ENCODE peak calls at places on chromosomes 12 and 14, in nine cellular contexts. One of them, this sample, is unnamed.

GRCh38 chr12:48993787-48994186 is 5.4 kb downstream of the DDN start:
- DNase-seq in OCI-LY7: no peak
- DNase-seq in cardiac fibroblast: no peak
- DNase-seq in coronary artery: no peak
- DNase-seq in dorsolateral prefrontal cortex: no peak
- DNase-seq in neural progenitor cell: no peak
- DNase-seq in ovary: no peak
- DNase-seq in fibroblast of pulmonary artery: no peak
- DNase-seq in IMR-90: no peak
- DNase-seq in this sample: no peak

GRCh38 chr12:94761559-94761958 is 111.2 kb upstream of the TMCC3 start:
- DNase-seq in cardiac fibroblast: peak; percentile 86
- DNase-seq in ovary: no peak
- DNase-seq in IMR-90: peak; percentile 88
- DNase-seq in fibroblast of pulmonary artery: peak; percentile 94
- DNase-seq in OCI-LY7: no peak
- DNase-seq in dorsolateral prefrontal cortex: no peak
- DNase-seq in neural progenitor cell: no peak
- DNase-seq in coronary artery: no peak
- DNase-seq in this sample: peak; percentile 92

GRCh38 chr14:94027566-94028449 is 1.7 kb downstream of the OTUB2 start:
- DNase-seq in neural progenitor cell: no peak
- DNase-seq in dorsolateral prefrontal cortex: no peak
- DNase-seq in ovary: no peak
- DNase-seq in OCI-LY7: no peak
- DNase-seq in coronary artery: no peak
- DNase-seq in fibroblast of pulmonary artery: no peak
- DNase-seq in cardiac fibroblast: no peak
- DNase-seq in IMR-90: no peak
- DNase-seq in this sample: no peak

GRCh38 chr14:32692441-32692840 is 246.2 kb upstream of the NPAS3 start:
- DNase-seq in OCI-LY7: no peak
- DNase-seq in coronary artery: no peak
- DNase-seq in dorsolateral prefrontal cortex: no peak
- DNase-seq in ovary: no peak
- DNase-seq in fibroblast of pulmonary artery: no peak
- DNase-seq in IMR-90: no peak
- DNase-seq in neural progenitor cell: no peak
- DNase-seq in cardiac fibroblast: no peak
- DNase-seq in this sample: no peak

GRCh38 chr12:57173089-57173488 is 25.7 kb upstream of the LRP1-AS start:
- DNase-seq in cardiac fibroblast: no peak
- DNase-seq in OCI-LY7: peak; percentile 24
- DNase-seq in ovary: no peak
- DNase-seq in fibroblast of pulmonary artery: peak; percentile 24
- DNase-seq in IMR-90: no peak
- DNase-seq in dorsolateral prefrontal cortex: no peak
- DNase-seq in neural progenitor cell: peak; percentile 71
- DNase-seq in coronary artery: no peak
- DNase-seq in this sample: no peak

GRCh38 chr14:65195042-65195719 is 92.9 kb upstream of the MAX start:
- DNase-seq in neural progenitor cell: no peak
- DNase-seq in cardiac fibroblast: no peak
- DNase-seq in coronary artery: no peak
- DNase-seq in fibroblast of pulmonary artery: no peak
- DNase-seq in ovary: no peak
- DNase-seq in IMR-90: no peak
- DNase-seq in OCI-LY7: peak; percentile 64
- DNase-seq in dorsolateral prefrontal cortex: no peak
- DNase-seq in this sample: no peak

GRCh38 chr14:79749051-79749450 is 462.3 kb downstream of the DIO2 start:
- DNase-seq in coronary artery: no peak
- DNase-seq in OCI-LY7: no peak
- DNase-seq in neural progenitor cell: no peak
- DNase-seq in ovary: no peak
- DNase-seq in cardiac fibroblast: no peak
- DNase-seq in IMR-90: no peak
- DNase-seq in fibroblast of pulmonary artery: no peak
- DNase-seq in dorsolateral prefrontal cortex: no peak
- DNase-seq in this sample: no peak

GRCh38 chr14:41022932-41023331 is 583.7 kb upstream of the LRFN5 start:
- DNase-seq in IMR-90: peak; percentile 5
- DNase-seq in OCI-LY7: no peak
- DNase-seq in fibroblast of pulmonary artery: peak; percentile 6
- DNase-seq in dorsolateral prefrontal cortex: no peak
- DNase-seq in ovary: no peak
- DNase-seq in cardiac fibroblast: no peak
- DNase-seq in neural progenitor cell: no peak
- DNase-seq in coronary artery: no peak
- DNase-seq in this sample: peak; percentile 4

DNA sequence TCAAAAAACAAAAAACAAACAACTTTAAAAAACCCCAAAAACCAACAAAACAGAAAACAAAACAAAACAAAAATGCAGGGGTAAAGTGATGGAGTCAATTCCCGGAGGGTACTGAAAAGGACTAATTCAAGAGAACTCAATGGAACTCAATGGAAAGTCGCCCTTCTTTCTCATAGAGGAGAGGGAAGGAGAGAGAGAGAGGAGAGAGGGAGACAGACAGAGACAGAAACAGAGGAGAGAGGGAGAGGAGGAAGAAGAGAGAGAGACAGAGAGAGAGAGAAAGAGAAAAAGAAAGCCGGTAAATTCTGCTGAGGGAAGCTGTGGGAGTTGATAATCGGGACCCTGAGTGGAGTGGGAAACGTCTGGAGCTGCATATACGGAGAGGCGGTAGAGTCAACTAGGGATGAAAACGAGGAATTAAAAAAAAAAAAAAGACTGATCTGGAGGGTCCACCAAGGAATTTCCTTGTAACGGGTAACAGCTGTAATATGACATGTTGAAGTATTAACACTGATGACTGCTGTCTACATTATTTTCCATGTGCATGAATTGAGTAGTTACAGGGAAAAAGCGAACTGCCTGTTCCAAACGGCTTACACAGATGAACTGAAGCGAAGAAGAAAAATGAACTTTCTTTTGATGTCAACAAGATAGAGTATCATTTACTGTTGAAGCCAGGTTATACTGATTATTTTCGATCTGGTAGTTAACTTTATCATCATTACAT is 984 bp upstream of the ZC2HC1C start:
- DNase-seq in IMR-90: no peak
- DNase-seq in cardiac fibroblast: peak; percentile 31
- DNase-seq in dorsolateral prefrontal cortex: no peak
- DNase-seq in coronary artery: no peak
- DNase-seq in ovary: no peak
- DNase-seq in neural progenitor cell: no peak
- DNase-seq in OCI-LY7: no peak
- DNase-seq in fibroblast of pulmonary artery: no peak
- DNase-seq in this sample: no peak
- H3K4me3 ChIP-seq in IMR-90: peak overlapping the region; percentile 52
- H3K4me3 ChIP-seq in cardiac fibroblast: peak overlapping the region; percentile 53
- H3K4me3 ChIP-seq in dorsolateral prefrontal cortex: peak overlapping the region; percentile 80
- H3K4me3 ChIP-seq in coronary artery: peak overlapping the region; percentile 63
- H3K4me3 ChIP-seq in ovary: peak overlapping the region; percentile 53
- H3K4me3 ChIP-seq in neural progenitor cell: peak overlapping the region; percentile 58
- H3K4me3 ChIP-seq in OCI-LY7: peak overlapping the region; percentile 71
- H3K4me3 ChIP-seq in fibroblast of pulmonary artery: peak overlapping the region; percentile 68
- H3K4me3 ChIP-seq in this sample: peak overlapping the region; percentile 45

GRCh38 chr14:61186793-61187641 is 94.1 kb downstream of the TMEM30B start:
- DNase-seq in ovary: no peak
- DNase-seq in neural progenitor cell: peak; percentile 23
- DNase-seq in dorsolateral prefrontal cortex: no peak
- DNase-seq in coronary artery: no peak
- DNase-seq in fibroblast of pulmonary artery: no peak
- DNase-seq in OCI-LY7: no peak
- DNase-seq in cardiac fibroblast: no peak
- DNase-seq in IMR-90: no peak
- DNase-seq in this sample: no peak

GRCh38 chr14:61190341-61190740 is 90.8 kb downstream of the TMEM30B start:
- DNase-seq in dorsolateral prefrontal cortex: no peak
- DNase-seq in coronary artery: no peak
- DNase-seq in neural progenitor cell: no peak
- DNase-seq in cardiac fibroblast: no peak
- DNase-seq in ovary: no peak
- DNase-seq in fibroblast of pulmonary artery: no peak
- DNase-seq in IMR-90: peak; percentile 26
- DNase-seq in OCI-LY7: no peak
- DNase-seq in this sample: no peak

GRCh38 chr14:61188196-61188595 is 92.9 kb downstream of the TMEM30B start:
- DNase-seq in dorsolateral prefrontal cortex: no peak
- DNase-seq in fibroblast of pulmonary artery: peak; percentile 28
- DNase-seq in OCI-LY7: no peak
- DNase-seq in cardiac fibroblast: peak; percentile 55
- DNase-seq in ovary: peak; percentile 25
- DNase-seq in neural progenitor cell: peak; percentile 21
- DNase-seq in coronary artery: peak; percentile 76
- DNase-seq in IMR-90: no peak
- DNase-seq in this sample: no peak

GRCh38 chr14:61187642-61187905 is 93.6 kb downstream of the TMEM30B start:
- DNase-seq in fibroblast of pulmonary artery: no peak
- DNase-seq in ovary: no peak
- DNase-seq in IMR-90: no peak
- DNase-seq in OCI-LY7: no peak
- DNase-seq in dorsolateral prefrontal cortex: no peak
- DNase-seq in neural progenitor cell: no peak
- DNase-seq in cardiac fibroblast: no peak
- DNase-seq in coronary artery: no peak
- DNase-seq in this sample: no peak

DNA sequence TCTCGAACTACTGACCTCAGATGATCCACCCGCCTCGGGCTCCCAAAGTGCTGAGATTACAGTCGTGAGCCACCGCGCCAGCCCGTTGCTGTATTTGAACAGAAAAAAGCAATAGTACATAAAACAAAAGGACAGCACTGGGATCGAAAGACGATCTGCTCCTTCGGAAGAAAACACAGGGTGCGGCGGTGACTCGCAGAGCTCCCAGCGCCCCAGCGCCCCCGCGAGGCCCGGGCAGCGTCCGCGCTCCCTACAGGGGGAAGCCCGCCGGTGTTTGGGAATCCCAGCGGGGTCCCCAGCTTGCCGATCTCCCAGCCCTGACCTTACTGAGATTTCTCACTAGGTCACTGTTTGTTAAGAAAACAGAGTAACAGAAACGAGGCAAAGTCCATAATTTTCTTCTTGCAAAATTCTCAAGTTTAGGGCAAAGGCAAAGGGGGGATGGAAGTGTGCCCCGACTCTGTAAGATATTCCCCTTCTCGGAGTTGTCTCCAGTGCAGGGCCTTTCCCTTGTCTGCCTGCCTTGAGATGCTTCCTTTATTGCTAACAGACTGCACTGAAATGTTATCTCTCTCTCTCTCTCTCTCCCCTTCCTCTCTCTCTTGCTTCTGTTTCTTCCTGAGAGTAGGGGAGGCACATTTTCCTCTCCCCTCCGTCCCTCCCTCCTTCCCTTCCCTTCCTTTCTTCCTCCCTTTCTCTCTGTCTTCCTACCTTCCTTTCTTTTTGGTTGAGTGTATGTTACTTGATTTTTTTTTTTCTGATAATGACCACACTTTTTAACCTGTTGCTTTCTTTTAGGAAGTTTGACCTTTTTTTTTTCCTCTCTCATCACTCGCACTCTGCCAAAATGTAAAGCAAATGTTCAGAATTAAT is 92.0 kb downstream of the TMEM30B start:
- DNase-seq in OCI-LY7: no peak
- DNase-seq in dorsolateral prefrontal cortex: peak; percentile 45
- DNase-seq in IMR-90: peak; percentile 51
- DNase-seq in coronary artery: no peak
- DNase-seq in ovary: peak; percentile 57
- DNase-seq in neural progenitor cell: peak; percentile 82
- DNase-seq in fibroblast of pulmonary artery: peak; percentile 74
- DNase-seq in cardiac fibroblast: peak; percentile 82
- DNase-seq in this sample: no peak
- TF ChIP-seq CTCF in OCI-LY7: no peak
- TF ChIP-seq CTCF in dorsolateral prefrontal cortex: peak; percentile 30
- TF ChIP-seq CTCF in IMR-90: peak; percentile 51
- TF ChIP-seq CTCF in coronary artery: peak; percentile 17
- TF ChIP-seq CTCF in ovary: no peak
- TF ChIP-seq CTCF in neural progenitor cell: peak; percentile 63
- TF ChIP-seq CTCF in fibroblast of pulmonary artery: peak; percentile 65
- TF ChIP-seq CTCF in cardiac fibroblast: peak; percentile 73
- TF ChIP-seq CTCF in this sample: peak; percentile 81

DNA sequence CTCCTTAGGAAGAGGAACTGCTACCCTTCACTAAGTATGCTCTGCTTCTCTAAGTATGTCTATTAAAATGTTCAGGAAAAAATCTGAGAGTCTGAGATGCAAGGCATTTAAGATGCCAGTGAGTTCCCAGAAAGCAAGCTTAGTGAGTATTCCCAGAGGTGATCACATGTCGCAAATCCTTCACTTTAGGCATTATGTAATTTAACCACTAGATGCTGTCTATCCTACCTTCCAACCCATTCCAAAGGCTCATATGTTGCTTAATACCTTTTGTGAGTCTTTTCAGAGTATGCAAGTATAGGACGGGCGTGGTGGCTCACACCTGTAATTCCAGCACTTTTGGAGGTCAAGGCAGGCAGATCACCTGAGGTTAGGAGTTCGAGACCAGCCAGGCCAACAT is 19.6 kb upstream of the FOXJ2 start:
- DNase-seq in fibroblast of pulmonary artery: no peak
- DNase-seq in OCI-LY7: no peak
- DNase-seq in ovary: no peak
- DNase-seq in IMR-90: no peak
- DNase-seq in coronary artery: no peak
- DNase-seq in dorsolateral prefrontal cortex: no peak
- DNase-seq in cardiac fibroblast: no peak
- DNase-seq in neural progenitor cell: no peak
- DNase-seq in this sample: no peak
- H3K4me3 ChIP-seq in fibroblast of pulmonary artery: no peak overlapping the region
- H3K4me3 ChIP-seq in OCI-LY7: no peak overlapping the region
- H3K4me3 ChIP-seq in ovary: no peak overlapping the region
- H3K4me3 ChIP-seq in IMR-90: no peak overlapping the region
- H3K4me3 ChIP-seq in coronary artery: no peak overlapping the region
- H3K4me3 ChIP-seq in dorsolateral prefrontal cortex: no peak overlapping the region
- H3K4me3 ChIP-seq in cardiac fibroblast: no peak overlapping the region
- H3K4me3 ChIP-seq in neural progenitor cell: no peak overlapping the region
- H3K4me3 ChIP-seq in this sample: no peak overlapping the region

GRCh38 chr14:102915292-102916110 is 7.0 kb upstream of the AMN start:
- DNase-seq in coronary artery: no peak
- DNase-seq in OCI-LY7: no peak
- DNase-seq in fibroblast of pulmonary artery: no peak
- DNase-seq in neural progenitor cell: no peak
- DNase-seq in dorsolateral prefrontal cortex: no peak
- DNase-seq in cardiac fibroblast: no peak
- DNase-seq in ovary: no peak
- DNase-seq in IMR-90: no peak
- DNase-seq in this sample: no peak

GRCh38 chr14:102916347-102917055 is 6.0 kb upstream of the AMN start:
- DNase-seq in dorsolateral prefrontal cortex: no peak
- DNase-seq in neural progenitor cell: no peak
- DNase-seq in fibroblast of pulmonary artery: no peak
- DNase-seq in coronary artery: no peak
- DNase-seq in OCI-LY7: no peak
- DNase-seq in ovary: no peak
- DNase-seq in IMR-90: no peak
- DNase-seq in cardiac fibroblast: no peak
- DNase-seq in this sample: no peak

GRCh38 chr14:102920273-102920997 is 2.0 kb upstream of the AMN start:
- DNase-seq in IMR-90: no peak
- DNase-seq in OCI-LY7: no peak
- DNase-seq in dorsolateral prefrontal cortex: no peak
- DNase-seq in ovary: no peak
- DNase-seq in coronary artery: no peak
- DNase-seq in neural progenitor cell: no peak
- DNase-seq in fibroblast of pulmonary artery: no peak
- DNase-seq in cardiac fibroblast: no peak
- DNase-seq in this sample: no peak

GRCh38 chr14:102917056-102917385 is 5.4 kb upstream of the AMN start:
- DNase-seq in neural progenitor cell: no peak
- DNase-seq in dorsolateral prefrontal cortex: no peak
- DNase-seq in OCI-LY7: no peak
- DNase-seq in IMR-90: no peak
- DNase-seq in coronary artery: no peak
- DNase-seq in cardiac fibroblast: no peak
- DNase-seq in ovary: no peak
- DNase-seq in fibroblast of pulmonary artery: no peak
- DNase-seq in this sample: no peak

DNA sequence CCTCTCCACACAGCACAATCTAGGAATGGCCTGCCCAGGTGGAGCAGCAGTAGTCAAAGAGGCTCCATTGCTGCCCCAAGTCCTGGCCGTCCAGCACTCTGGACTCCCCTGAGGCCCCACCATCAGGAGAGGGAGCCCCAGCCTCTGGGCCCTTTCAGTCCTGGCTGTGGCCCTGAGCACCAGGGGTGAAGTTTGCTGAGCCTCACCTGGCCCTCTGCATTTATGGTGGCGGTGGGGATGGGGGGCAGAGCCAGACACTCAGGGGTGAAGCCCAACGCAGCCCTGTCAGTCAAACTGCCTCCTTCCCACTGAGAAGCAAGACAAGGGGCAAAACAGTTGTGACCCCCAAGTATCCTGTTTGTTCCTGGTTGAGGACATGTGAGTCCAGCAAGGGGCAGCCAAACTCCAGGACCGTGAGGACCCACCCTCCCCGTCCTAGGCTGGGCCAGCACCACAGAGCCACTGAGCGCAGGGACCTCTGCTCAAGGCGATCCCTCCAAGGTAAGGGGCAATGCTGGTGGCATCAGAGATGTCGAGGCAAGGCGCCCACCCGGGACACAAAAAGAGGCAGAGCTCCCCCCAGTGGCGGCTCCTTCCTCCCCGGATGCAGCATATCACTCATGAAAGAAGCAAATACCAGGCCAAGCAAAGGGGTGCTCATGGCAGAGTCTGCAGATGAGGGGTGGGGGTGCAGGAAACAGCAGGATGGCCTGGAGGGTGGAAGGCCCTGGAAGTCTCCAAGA is 4.8 kb upstream of the AMN start:
- DNase-seq in coronary artery: no peak
- DNase-seq in IMR-90: peak; percentile 24
- DNase-seq in dorsolateral prefrontal cortex: no peak
- DNase-seq in fibroblast of pulmonary artery: peak; percentile 49
- DNase-seq in ovary: peak; percentile 52
- DNase-seq in OCI-LY7: peak; percentile 78
- DNase-seq in cardiac fibroblast: peak; percentile 54
- DNase-seq in neural progenitor cell: peak; percentile 81
- DNase-seq in this sample: no peak
- TF ChIP-seq CTCF in coronary artery: peak; percentile 32
- TF ChIP-seq CTCF in IMR-90: peak; percentile 72
- TF ChIP-seq CTCF in dorsolateral prefrontal cortex: peak; percentile 41
- TF ChIP-seq CTCF in fibroblast of pulmonary artery: peak; percentile 69
- TF ChIP-seq CTCF in ovary: peak; percentile 10
- TF ChIP-seq CTCF in OCI-LY7: peak; percentile 88
- TF ChIP-seq CTCF in cardiac fibroblast: peak; percentile 77
- TF ChIP-seq CTCF in neural progenitor cell: peak; percentile 86
- TF ChIP-seq CTCF in this sample: peak; percentile 74